ENCODE peak calls at places on chromosomes 7 and 10, in ten cellular contexts. P, E, L, B, N, J, D, G, Z and X are unnamed samples.

GRCh38 chr10:70666960-70667798 is 5.1 kb upstream of the ADAMTS14 start:
- DNase-seq in D (no peak), J (no peak), N (no peak), E (no peak), B (no peak), P (no peak), L (no peak), G (no peak), Z (no peak), X (no peak)

GRCh38 chr10:61975107-61975932 is 73.8 kb downstream of the ARID5B start:
- DNase-seq in G (peak), N (no peak), D (no peak), J (no peak), L (no peak), Z (no peak), P (peak), E (no peak), B (no peak), X (peak)

GRCh38 chr10:16816142-16816541 is 1.1 kb downstream of the RSU1 start:
- DNase-seq in N (no peak), B (no peak), J (no peak), P (no peak), D (no peak), Z (no peak), E (no peak), G (no peak), L (peak), X (no peak)

GRCh38 chr10:89207801-89208551 is 859 bp upstream of the CH25H start:
- DNase-seq in P (peak), B (peak), L (peak), D (peak), N (peak), J (no peak), G (no peak), Z (peak), E (peak), X (peak)

GRCh38 chr7:11605749-11606148 is 226.2 kb downstream of the THSD7A start:
- DNase-seq in B (no peak), E (no peak), D (no peak), G (no peak), N (no peak), Z (no peak), P (no peak), L (no peak), J (no peak), X (no peak)

GRCh38 chr7:66409493-66409892 is 204.4 kb downstream of the TPST1 start:
- DNase-seq in J (no peak), L (no peak), G (no peak), Z (no peak), P (no peak), B (no peak), E (no peak), N (no peak), D (no peak), X (no peak)

GRCh38 chr7:136116186-136116585 is 139.0 kb upstream of the MTPN start:
- DNase-seq in G (no peak), D (no peak), B (no peak), Z (no peak), N (no peak), P (no peak), J (no peak), E (no peak), L (no peak), X (no peak)

GRCh38 chr10:94412439-94412838 is 10.1 kb downstream of the TBC1D12 start:
- DNase-seq in N (no peak), P (no peak), Z (no peak), G (no peak), B (no peak), J (no peak), E (no peak), L (no peak), D (no peak), X (peak)

GRCh38 chr7:79979437-79979836 is 155.2 kb upstream of the GNAI1 start:
- DNase-seq in E (no peak), J (no peak), D (no peak), Z (no peak), L (no peak), N (no peak), G (no peak), P (no peak), B (no peak), X (peak)

GRCh38 chr7:79211724-79212123 is 241.7 kb downstream of the MAGI2 start:
- DNase-seq in P (no peak), G (no peak), B (no peak), N (no peak), Z (no peak), L (no peak), D (no peak), E (no peak), J (no peak), X (no peak)

GRCh38 chr10:21449288-21449966 is 76.1 kb downstream of the SKIDA1 start:
- DNase-seq in P (no peak), D (no peak), J (no peak), B (no peak), L (no peak), E (no peak), Z (no peak), N (no peak), G (no peak), X (no peak)

GRCh38 chr7:87600130-87601124 is at the start of gene ABCB1:
- DNase-seq in E (peak), G (peak), L (peak), D (peak), P (peak), J (peak), Z (peak), B (peak), N (peak), X (peak)

GRCh38 chr7:104963991-104964385 is 50.0 kb upstream of the KMT2E start:
- DNase-seq in D (peak), E (no peak), P (no peak), L (no peak), N (no peak), Z (no peak), G (no peak), J (no peak), B (no peak), X (peak)

GRCh38 chr7:128030999-128031681 is at the start of gene LRRC4:
- DNase-seq in L (peak), D (no peak), P (peak), E (peak), J (no peak), N (peak), G (no peak), B (peak), Z (no peak), X (peak)

GRCh38 chr10:104123397-104123796 is 1.4 kb downstream of the SFR1 start:
- DNase-seq in G (no peak), J (no peak), E (no peak), D (no peak), Z (no peak), L (no peak), B (no peak), N (no peak), P (no peak), X (peak)

GRCh38 chr7:154886591-154886990 is 116.3 kb downstream of the PAXIP1 start:
- DNase-seq in G (no peak), J (no peak), P (no peak), B (no peak), N (no peak), L (no peak), Z (no peak), E (no peak), D (no peak), X (no peak)

GRCh38 chr7:114851406-114852025 is 70.4 kb upstream of the MDFIC start:
- DNase-seq in G (no peak), D (no peak), E (no peak), B (no peak), Z (no peak), J (no peak), N (no peak), L (no peak), P (no peak), X (no peak)

GRCh38 chr10:69318087-69318996 is 40.0 kb downstream of the HK1 start:
- DNase-seq in N (peak), G (peak), L (peak), Z (peak), B (peak), E (peak), J (peak), D (peak), P (peak), X (peak)

GRCh38 chr7:81775560-81775959 is 5.7 kb upstream of the HGF start:
- DNase-seq in E (no peak), N (no peak), Z (no peak), J (no peak), B (no peak), L (no peak), P (no peak), G (no peak), D (no peak), X (no peak)

GRCh38 chr7:909358-910329 is 33.3 kb downstream of the GET4 start:
- DNase-seq in E (peak), B (peak), D (peak), L (peak), N (peak), Z (no peak), G (no peak), P (no peak), J (no peak), X (no peak)

GRCh38 chr10:103621778-103622115 is 128.2 kb downstream of the NEURL1 start:
- DNase-seq in E (no peak), P (no peak), N (no peak), D (no peak), G (no peak), J (no peak), B (no peak), Z (no peak), L (peak), X (no peak)

GRCh38 chr7:134255814-134256213 is 60.9 kb downstream of the SLC35B4 start:
- DNase-seq in L (no peak), P (peak), D (no peak), B (no peak), J (no peak), E (peak), N (no peak), Z (no peak), G (no peak), X (no peak)

GRCh38 chr10:74093530-74094164 is 57.0 kb downstream of the AP3M1 start:
- DNase-seq in J (no peak), B (no peak), G (no peak), L (no peak), E (no peak), N (no peak), D (no peak), Z (no peak), P (no peak), X (no peak)

GRCh38 chr10:93408788-93409187 is 73.3 kb downstream of the MYOF start:
- DNase-seq in N (no peak), L (no peak), D (no peak), J (no peak), B (no peak), G (no peak), Z (no peak), E (no peak), P (no peak), X (no peak)

GRCh38 chr7:116557066-116557585 is 32.3 kb downstream of the CAV1 start:
- DNase-seq in J (no peak), D (no peak), B (no peak), P (no peak), E (no peak), N (no peak), L (no peak), Z (no peak), G (no peak), X (no peak)

GRCh38 chr10:89480047-89480446 is 55.3 kb downstream of the SLC16A12 start:
- DNase-seq in G (no peak), E (no peak), B (no peak), D (no peak), J (no peak), N (no peak), P (no peak), Z (no peak), L (no peak), X (no peak)

GRCh38 chr7:290554-291301 is 758 bp downstream of the FOXL3 start:
- DNase-seq in P (no peak), G (no peak), B (no peak), E (no peak), L (no peak), N (peak), Z (no peak), J (no peak), D (peak), X (no peak)

GRCh38 chr10:43120948-43121290 is 17.3 kb upstream of the CSGALNACT2 start:
- DNase-seq in N (peak), E (no peak), D (peak), J (no peak), L (no peak), B (peak), Z (peak), G (no peak), P (no peak), X (no peak)

GRCh38 chr10:2929457-2929856 is 137.9 kb upstream of the PFKP start:
- DNase-seq in N (no peak), D (no peak), J (no peak), P (peak), G (no peak), L (no peak), E (peak), B (no peak), Z (no peak), X (no peak)

GRCh38 chr10:126133906-126134703 is 237.7 kb downstream of the FANK1 start:
- DNase-seq in Z (no peak), B (no peak), E (no peak), N (no peak), P (no peak), D (no peak), J (no peak), L (no peak), G (peak), X (peak)

GRCh38 chr7:2048006-2048405 is 184.7 kb downstream of the MAD1L1 start:
- DNase-seq in G (no peak), L (peak), P (no peak), J (no peak), B (no peak), E (no peak), D (peak), Z (no peak), N (peak), X (no peak)

GRCh38 chr10:127243490-127244272 is 47.3 kb upstream of the INSYN2A start:
- DNase-seq in G (no peak), Z (peak), P (peak), B (peak), E (peak), L (peak), N (peak), J (no peak), D (no peak), X (peak)

GRCh38 chr7:25858562-25859411 is 293.2 kb upstream of the NFE2L3 start:
- DNase-seq in B (peak), N (peak), G (no peak), D (peak), Z (no peak), E (no peak), L (peak), P (peak), J (no peak), X (no peak)

GRCh38 chr10:89646833-89647570 is 2.0 kb upstream of the PANK1 start:
- DNase-seq in Z (no peak), L (no peak), B (no peak), P (no peak), D (no peak), G (no peak), N (no peak), E (no peak), J (no peak), X (no peak)